ENCODE peak calls at places on chromosomes 11 and 22, in five cellular contexts. Q is lower lobe of right lung; X is T follicular helper cell; G is stimulated activated CD8-positive, alpha-beta memory T cell treated with anti-CD3 and anti-CD28 coated beads, Interleukin-15, amount 100 ng/mL, for 1 hour; O is NCI-H1092. Z is an unnamed sample.

GRCh38 chr11:125871391-125872137 is 15.9 kb upstream of the HYLS1 start:
- DNase-seq in Q (no peak), X (no peak), G (no peak), O (peak; percentile 15), Z (no peak)

GRCh38 chr22:44351685-44352377 is 39.1 kb upstream of the SHISAL1 start:
- DNase-seq in Q (no peak), X (no peak), G (no peak), O (no peak), Z (no peak)

GRCh38 chr11:14386895-14387480 is 28.0 kb upstream of the RRAS2 start:
- DNase-seq in Q (no peak), X (no peak), G (no peak), O (peak; percentile 1), Z (no peak)

GRCh38 chr11:28343304-28344233 is 235.4 kb downstream of the METTL15 start:
- DNase-seq in Q (no peak), X (no peak), G (no peak), O (no peak), Z (no peak)

GRCh38 chr11:77729063-77729462 is 91.5 kb downstream of the RSF1 start:
- DNase-seq in Q (no peak), X (no peak), G (no peak), O (no peak), Z (no peak)

GRCh38 chr11:17629113-17629512 is 82.1 kb downstream of the OTOG start:
- DNase-seq in Q (no peak), X (no peak), G (no peak), O (no peak), Z (no peak)

GRCh38 chr11:125939081-125939521 is 6.7 kb upstream of the VSIG10L2 start:
- DNase-seq in Q (no peak), X (no peak), G (no peak), O (no peak), Z (no peak)

GRCh38 chr11:76077575-76078150 is 128.6 kb downstream of the WNT11 start:
- DNase-seq in Q (no peak), X (no peak), G (no peak), O (no peak), Z (no peak)

GRCh38 chr11:121112498-121113455 is 11.7 kb downstream of the TECTA start:
- DNase-seq in Q (peak; percentile 69), X (no peak), G (no peak), O (peak; percentile 70), Z (peak; percentile 7)

GRCh38 chr11:72038491-72038890 is 39.8 kb downstream of the IL18BP start:
- DNase-seq in Q (no peak), X (no peak), G (no peak), O (peak; percentile 14), Z (no peak)

GRCh38 chr11:73235236-73235786 is 17.2 kb downstream of the P2RY2 start:
- DNase-seq in Q (no peak), X (no peak), G (no peak), O (no peak), Z (no peak)

GRCh38 chr22:26949193-26949592 is 291.8 kb downstream of the MIAT start:
- DNase-seq in Q (no peak), X (no peak), G (no peak), O (no peak), Z (no peak)

GRCh38 chr11:47998733-47999359 is 18.5 kb downstream of the PTPRJ start:
- DNase-seq in Q (no peak), X (no peak), G (no peak), O (no peak), Z (no peak)

GRCh38 chr22:45413368-45414211 is at the start of the genes RIBC2 and SMC1B:
- DNase-seq in Q (peak; percentile 85), X (peak; percentile 85), G (peak; percentile 66), O (peak; percentile 69), Z (peak; percentile 79)

GRCh38 chr22:44891791-44892190 is 118.0 kb downstream of the PHF21B start:
- DNase-seq in Q (no peak), X (no peak), G (no peak), O (no peak), Z (no peak)

GRCh38 chr11:1398506-1399235 is 8.9 kb downstream of the BRSK2 start:
- DNase-seq in Q (no peak), X (no peak), G (no peak), O (no peak), Z (no peak)

GRCh38 chr11:47980093-47980906 is at the start of gene PTPRJ:
- DNase-seq in Q (peak; percentile 76), X (peak; percentile 49), G (peak; percentile 33), O (peak; percentile 53), Z (peak; percentile 48)

GRCh38 chr11:111605681-111606080 is 3.4 kb downstream of the SIK2 start:
- DNase-seq in Q (no peak), X (no peak), G (no peak), O (no peak), Z (no peak)

GRCh38 chr22:42719656-42720262 is 911 bp downstream of the A4GALT start:
- DNase-seq in Q (no peak), X (no peak), G (no peak), O (no peak), Z (no peak)

Z was measured in CD4-positive, alpha-beta T cell.